ENCODE peak calls at places on chromosomes 11 and 22, in four cellular contexts. M is GM12878, C is HepG2, U is K562. K is an unnamed sample.

GRCh38 chr11:20261526-20261925 is 101.3 kb upstream of the DBX1 start:
- DNase-seq in C (no peak), U (no peak), M (no peak), K (no peak)

GRCh38 chr11:94297967-94298576 is 6.3 kb upstream of the IZUMO1R start:
- DNase-seq in C (no peak), M (no peak), U (peak; percentile 17), K (no peak)

GRCh38 chr11:65415499-65416340 is 6.9 kb upstream of the NEAT1 start:
- DNase-seq in U (no peak), M (no peak), C (peak; percentile 65), K (no peak)

GRCh38 chr11:76918941-76919386 is 58.2 kb downstream of the ACER3 start:
- DNase-seq in C (peak; percentile 58), U (peak; percentile 78), M (peak; percentile 19), K (no peak)

GRCh38 chr11:70557742-70558485 is 159.6 kb downstream of the CTTN start:
- DNase-seq in M (no peak), U (no peak), C (no peak), K (no peak)

GRCh38 chr11:75369846-75370245 is 18.4 kb upstream of the ARRB1 start:
- DNase-seq in U (no peak), C (no peak), M (no peak), K (no peak)

GRCh38 chr22:30411780-30412179 is 13.8 kb upstream of the MTFP1 start:
- DNase-seq in U (no peak), C (no peak), M (no peak), K (no peak)

GRCh38 chr11:76005746-76006145 is 190.7 kb downstream of the UVRAG start:
- DNase-seq in M (no peak), U (no peak), C (no peak), K (no peak)

GRCh38 chr11:62726156-62727006 is 876 bp downstream of the HNRNPUL2 start:
- DNase-seq in M (no peak), U (peak; percentile 24), C (no peak), K (no peak)

GRCh38 chr11:68262544-68262827 is 9.3 kb downstream of the C11orf24 start:
- DNase-seq in U (no peak), C (no peak), M (no peak), K (no peak)

GRCh38 chr22:49777569-49778250 is 50.0 kb downstream of the BRD1 start:
- DNase-seq in M (no peak), U (no peak), C (no peak), K (no peak)

GRCh38 chr22:49780992-49781782 is 46.5 kb downstream of the BRD1 start:
- DNase-seq in C (no peak), U (no peak), M (no peak), K (no peak)

GRCh38 chr22:49780281-49780991 is 47.2 kb downstream of the BRD1 start:
- DNase-seq in U (no peak), M (no peak), C (no peak), K (no peak)

GRCh38 chr22:49779226-49779625 is 48.4 kb downstream of the BRD1 start:
- DNase-seq in U (no peak), M (no peak), C (no peak), K (no peak)

GRCh38 chr22:49779853-49780271 is 47.8 kb downstream of the BRD1 start:
- DNase-seq in C (no peak), M (no peak), U (no peak), K (no peak)
- TF ChIP-seq ATF3 in C (no peak), M (no peak), U (no peak), K (no peak)

GRCh38 chr22:26642465-26643367 is 14.7 kb upstream of the MIAT start:
- DNase-seq in M (no peak), C (no peak), U (peak; percentile 84), K (peak; percentile 47)
- TF ChIP-seq CREB1 in M (no peak), C (no peak), U (no peak), K (no peak)

GRCh38 chr11:126182787-126183445 is 28.5 kb downstream of the RPUSD4 start:
- DNase-seq in C (no peak), U (no peak), M (no peak), K (no peak)
- TF ChIP-seq CREM in C (no peak), U (no peak), M (no peak), K (no peak)

GRCh38 chr11:36057372-36058045 is 113.6 kb downstream of the LDLRAD3 start:
- DNase-seq in M (no peak), U (no peak), C (no peak), K (no peak)
- TF ChIP-seq ATF3 in M (no peak), U (no peak), C (no peak), K (no peak)